ENCODE peak calls at places on chromosome 6, in nine cellular contexts. R is effector memory CD4-positive, alpha-beta T cell; G is kidney epithelial cell; S is HCT116; I is cardiac muscle cell; X is endothelial cell of umbilical vein; Y is body of pancreas; A is mesenchymal stem cell; H is uterus. P is an unnamed sample. For H3K36me3, the result is how much of the 10 kb centered on the place peaks cover.

GRCh38 chr6:21441386-21441785 is 152.2 kb upstream of the SOX4 start:
- DNase-seq in R (no peak), G (no peak), S (no peak), I (peak), X (no peak), Y (no peak), A (no peak), H (no peak), P (no peak)

GRCh38 chr6:83285917-83286316 is 92.8 kb downstream of the RWDD2A start:
- DNase-seq in R (no peak), G (no peak), S (no peak), I (no peak), X (no peak), Y (no peak), A (no peak), H (no peak), P (no peak)

GRCh38 chr6:12577124-12577845 is 139.3 kb upstream of the PHACTR1 start:
- DNase-seq in R (no peak), G (peak), S (no peak), I (peak), X (no peak), Y (no peak), A (peak), H (no peak), P (no peak)

GRCh38 chr6:17869010-17869752 is 118.3 kb downstream of the KIF13A start:
- DNase-seq in R (no peak), G (peak), S (no peak), I (no peak), X (peak), Y (no peak), A (peak), H (no peak), P (no peak)

GRCh38 chr6:77034161-77034560 is 429.1 kb downstream of the HTR1B start:
- DNase-seq in R (no peak), G (peak), S (no peak), I (peak), X (peak), Y (no peak), A (peak), H (no peak), P (no peak)

GRCh38 chr6:116229287-116229913 is 24.5 kb downstream of the TSPYL4 start:
- DNase-seq in R (no peak), G (peak), S (peak), I (peak), X (peak), Y (peak), A (peak), H (peak), P (peak)

GRCh38 chr6:66508433-66508832 is 801.4 kb upstream of the EYS start:
- DNase-seq in R (no peak), G (no peak), S (no peak), I (no peak), X (no peak), Y (no peak), A (peak), H (no peak), P (no peak)

GRCh38 chr6:11833626-11834592 is 55.3 kb upstream of the ADTRP start:
- DNase-seq in R (no peak), G (no peak), S (no peak), I (no peak), X (no peak), Y (peak), A (no peak), H (no peak), P (no peak)

GRCh38 chr6:32854376-32855178 is 585 bp downstream of the PSMB9 start:
- DNase-seq in R (no peak), G (no peak), S (no peak), I (peak), X (no peak), Y (peak), A (peak), H (peak), P (peak)

GRCh38 chr6:46719099-46719498 is 16.1 kb downstream of the PLA2G7 start:
- DNase-seq in R (no peak), G (peak), S (peak), I (peak), X (no peak), Y (no peak), A (no peak), H (no peak), P (no peak)

GRCh38 chr6:1724616-1725015 is 114.9 kb downstream of the FOXC1 start:
- DNase-seq in R (no peak), G (no peak), S (peak), I (no peak), X (peak), Y (peak), A (no peak), H (no peak), P (no peak)

GRCh38 chr6:28634758-28635546 is 109.3 kb downstream of the GPX5 start:
- DNase-seq in R (no peak), G (no peak), S (no peak), I (peak), X (no peak), Y (no peak), A (peak), H (no peak), P (no peak)

GRCh38 chr6:161439093-161439492 is 165.2 kb upstream of the AGPAT4 start:
- DNase-seq in R (no peak), G (peak), S (peak), I (peak), X (peak), Y (peak), A (peak), H (peak), P (peak)

GRCh38 chr6:79180082-79180481 is 54.4 kb downstream of the HMGN3 start:
- DNase-seq in R (no peak), G (no peak), S (no peak), I (no peak), X (no peak), Y (no peak), A (no peak), H (no peak), P (no peak)

GRCh38 chr6:108862479-108863191 is 14.4 kb downstream of the ARMC2 start:
- DNase-seq in R (no peak), G (no peak), S (no peak), I (no peak), X (no peak), Y (no peak), A (no peak), H (no peak), P (no peak)

GRCh38 chr6:26032387-26033131 is 54.7 kb upstream of the HFE start:
- DNase-seq in R (no peak), G (no peak), S (no peak), I (peak), X (peak), Y (no peak), A (peak), H (no peak), P (no peak)

GRCh38 chr6:29926795-29927427 is 15.4 kb upstream of the HLA-A start:
- DNase-seq in R (peak), G (no peak), S (no peak), I (peak), X (peak), Y (peak), A (no peak), H (peak), P (peak)

GRCh38 chr6:125301435-125302391 is at the start of gene HDDC2:
- DNase-seq in R (no peak), G (no peak), S (peak), I (peak), X (peak), Y (peak), A (peak), H (peak), P (peak)

GRCh38 chr6:4956625-4957024 is 47.2 kb downstream of the RPP40 start:
- DNase-seq in R (no peak), G (no peak), S (no peak), I (no peak), X (no peak), Y (no peak), A (no peak), H (no peak), P (no peak)

GRCh38 chr6:91097316-91097878 is 510.5 kb upstream of the MAP3K7 start:
- DNase-seq in R (no peak), G (no peak), S (no peak), I (peak), X (no peak), Y (no peak), A (no peak), H (peak), P (peak)

GRCh38 chr6:45714795-45715507 is 300.7 kb downstream of the CLIC5 start:
- DNase-seq in R (peak), G (peak), S (peak), I (peak), X (peak), Y (peak), A (peak), H (peak), P (peak)

GRCh38 chr6:1570848-1571247 is 38.9 kb upstream of the FOXC1 start:
- DNase-seq in R (no peak), G (no peak), S (no peak), I (no peak), X (no peak), Y (no peak), A (no peak), H (no peak), P (no peak)

GRCh38 chr6:139291813-139292619 is at the start of gene TXLNB:
- DNase-seq in R (peak), G (peak), S (peak), I (peak), X (peak), Y (peak), A (peak), H (peak), P (peak)

GRCh38 chr6:158061709-158062461 is 80.2 kb downstream of the SYNJ2 start:
- DNase-seq in R (no peak), G (no peak), S (no peak), I (peak), X (no peak), Y (no peak), A (no peak), H (no peak), P (no peak)
- H3K36me3 ChIP-seq in R (under half), G (under half), S (under half), I (under half), X (under half), Y (under half), A (half or more), H (under half), P (under half)

DNA sequence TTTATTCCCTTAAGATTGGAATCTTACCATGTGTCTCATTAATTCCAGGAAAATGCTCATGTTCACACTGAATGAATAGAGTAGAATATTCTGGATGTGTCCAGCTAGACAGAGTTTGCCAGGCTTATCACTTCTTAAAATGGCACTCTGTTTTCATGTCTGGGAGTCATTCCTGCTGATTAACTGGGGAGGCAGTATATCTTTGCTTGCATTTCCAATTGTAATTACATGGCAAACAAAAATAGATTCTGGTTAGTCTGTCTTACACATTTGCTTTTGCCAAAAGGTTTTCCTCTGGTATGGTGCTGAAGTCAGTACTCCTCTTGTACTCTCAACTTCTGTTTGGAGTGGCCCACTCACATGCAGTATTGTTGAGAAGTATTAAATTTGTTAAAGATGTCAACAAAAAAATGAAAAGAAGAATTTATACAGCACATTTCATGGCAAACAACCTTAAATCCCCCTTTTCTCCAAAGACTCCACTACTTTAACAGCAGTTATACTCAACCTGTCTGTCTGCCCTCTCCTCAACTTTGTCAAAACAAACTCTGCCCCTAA is 70.2 kb downstream of the TENT5A start:
- DNase-seq in R (no peak), G (no peak), S (no peak), I (no peak), X (no peak), Y (no peak), A (no peak), H (no peak), P (no peak)
- H3K36me3 ChIP-seq in R (under half), G (under half), S (under half), I (under half), X (under half), Y (under half), A (under half), H (under half), P (under half)

GRCh38 chr6:89655122-89655521 is 16.6 kb upstream of the LYRM2 start:
- DNase-seq in R (no peak), G (no peak), S (no peak), I (no peak), X (peak), Y (no peak), A (no peak), H (no peak), P (no peak)
- H3K36me3 ChIP-seq in R (half or more), G (under half), S (half or more), I (half or more), X (under half), Y (under half), A (half or more), H (under half), P (under half)

GRCh38 chr6:152338335-152339125 is 298.6 kb downstream of the SYNE1 start:
- DNase-seq in R (peak), G (no peak), S (no peak), I (peak), X (peak), Y (peak), A (peak), H (peak), P (peak)

GRCh38 chr6:152329640-152330202 is 307.4 kb downstream of the SYNE1 start:
- DNase-seq in R (no peak), G (no peak), S (no peak), I (no peak), X (no peak), Y (no peak), A (no peak), H (no peak), P (no peak)

GRCh38 chr6:152330984-152331383 is 306.2 kb downstream of the SYNE1 start:
- DNase-seq in R (no peak), G (no peak), S (no peak), I (peak), X (no peak), Y (no peak), A (no peak), H (no peak), P (no peak)

DNA sequence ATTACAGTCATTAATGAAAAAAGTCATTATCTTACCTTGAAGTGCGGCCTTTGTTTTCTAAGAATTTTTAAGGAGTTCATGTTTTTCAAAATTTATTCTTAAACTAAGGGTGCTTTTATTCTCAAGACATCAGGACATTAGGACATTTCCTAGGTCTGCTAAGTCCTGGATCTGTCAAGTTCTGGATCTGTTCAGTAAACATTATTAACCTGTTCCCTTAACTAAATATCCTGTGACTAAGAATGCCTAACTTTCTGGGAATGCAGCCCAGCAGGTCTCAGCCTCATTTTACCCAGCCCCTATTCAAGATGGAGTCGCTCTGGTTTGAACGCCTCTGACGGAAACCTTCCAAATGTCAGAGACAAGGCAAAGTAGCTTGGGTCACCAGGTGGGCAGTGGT is 302.6 kb downstream of the SYNE1 start:
- DNase-seq in R (no peak), G (no peak), S (no peak), I (no peak), X (no peak), Y (no peak), A (no peak), H (no peak), P (no peak)
- H3K36me3 ChIP-seq in R (under half), G (under half), S (under half), I (under half), X (under half), Y (under half), A (half or more), H (under half), P (under half)

DNA sequence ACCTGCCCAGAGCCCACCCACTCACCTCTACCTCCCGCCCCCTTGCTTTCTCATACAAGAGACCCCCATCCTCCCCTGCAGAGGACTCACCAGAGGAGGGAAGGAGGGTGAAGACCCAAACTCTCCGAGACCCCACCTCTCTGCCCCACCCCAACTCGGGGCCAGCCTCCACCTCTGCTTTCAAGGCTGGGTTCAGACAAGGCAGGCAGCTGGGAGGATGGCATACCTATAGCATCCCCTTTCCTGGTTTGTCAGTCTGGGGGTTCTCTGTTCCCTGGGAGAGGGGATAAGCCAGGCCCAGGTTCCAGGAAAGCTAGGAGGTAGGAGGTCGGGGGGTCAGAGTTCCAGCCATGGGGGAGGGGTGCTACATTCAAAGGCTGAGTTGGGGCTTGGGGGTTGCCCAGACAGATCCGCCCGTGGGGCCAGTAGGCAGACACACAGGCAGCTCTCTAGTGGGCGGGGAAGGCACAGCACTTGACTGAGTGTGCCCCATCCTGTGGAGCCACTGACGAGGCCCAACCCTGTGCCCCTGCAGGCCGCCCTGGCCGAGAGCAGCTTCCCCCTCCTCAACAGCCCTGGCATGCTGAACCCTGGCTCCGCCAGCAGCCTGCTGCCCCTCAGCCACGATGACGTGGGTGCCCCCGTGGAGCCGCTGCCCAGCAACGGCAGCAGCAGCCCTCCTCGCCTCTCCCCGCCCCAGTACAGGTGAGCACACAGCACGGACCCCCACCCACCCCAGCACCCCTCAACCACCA is 40.8 kb upstream of the MDFI start:
- DNase-seq in R (no peak), G (no peak), S (no peak), I (no peak), X (no peak), Y (no peak), A (no peak), H (no peak), P (no peak)
- H3K36me3 ChIP-seq in R (under half), G (under half), S (under half), I (under half), X (under half), Y (under half), A (under half), H (under half), P (under half)

DNA sequence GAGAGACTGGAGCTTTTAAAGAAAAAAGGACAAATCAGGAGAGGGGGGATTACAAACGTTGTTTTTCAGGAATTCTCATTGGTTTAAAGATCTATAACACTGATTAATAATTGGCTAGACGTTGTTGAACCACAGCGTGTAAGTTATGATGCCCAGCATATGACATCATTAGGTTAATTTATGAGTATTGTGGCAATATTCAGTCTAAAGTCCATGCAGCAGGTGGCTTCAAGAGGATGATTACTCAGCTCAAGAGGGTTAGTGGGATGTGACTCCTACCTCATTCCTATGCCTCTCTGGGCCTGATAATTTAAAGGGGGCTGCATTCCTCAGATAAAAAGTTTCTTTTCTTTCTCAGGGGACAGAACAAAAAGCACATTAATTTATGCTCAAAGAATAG is 1309.0 kb downstream of the EPHA7 start:
- DNase-seq in R (no peak), G (no peak), S (no peak), I (no peak), X (no peak), Y (no peak), A (no peak), H (no peak), P (no peak)
- H3K36me3 ChIP-seq in R (under half), G (under half), S (under half), I (under half), X (under half), Y (under half), A (under half), H (under half), P (under half)

P was measured in ovary.